ENCODE peak calls at places on chromosomes 7 and 10, in six cellular contexts. S, W, Q, L, J and H are unnamed samples.

GRCh38 chr10:92695679-92696605 is 6.2 kb downstream of the HHEX start:
- DNase-seq in S (peak; percentile 70), W (no peak), Q (peak; percentile 64), L (no peak), J (no peak), H (peak; percentile 62)

GRCh38 chr10:48683893-48684292 is 780 bp upstream of the WDFY4 start:
- DNase-seq in S (no peak), W (no peak), Q (no peak), L (peak; percentile 74), J (no peak), H (no peak)

GRCh38 chr10:11145498-11145855 is 127.8 kb downstream of the CELF2 start:
- DNase-seq in S (no peak), W (no peak), Q (peak; percentile 7), L (peak; percentile 81), J (no peak), H (no peak)

GRCh38 chr7:6637544-6638229 is 569 bp downstream of the ZNF316 start:
- DNase-seq in S (peak; percentile 8), W (peak; percentile 71), Q (peak; percentile 14), L (peak; percentile 82), J (no peak), H (peak; percentile 66)

GRCh38 chr10:29987471-29987870 is 71.9 kb downstream of the JCAD start:
- DNase-seq in S (peak; percentile 73), W (no peak), Q (peak; percentile 26), L (no peak), J (no peak), H (no peak)

GRCh38 chr7:99740573-99741437 is 5.8 kb upstream of the CYP3A7 start:
- DNase-seq in S (peak; percentile 42), W (no peak), Q (peak; percentile 29), L (no peak), J (no peak), H (no peak)

GRCh38 chr7:68321076-68321639 is 1277.1 kb upstream of the AUTS2 start:
- DNase-seq in S (no peak), W (no peak), Q (no peak), L (no peak), J (no peak), H (no peak)

GRCh38 chr7:105389090-105389650 is 449 bp upstream of the SRPK2 start:
- DNase-seq in S (peak; percentile 40), W (peak; percentile 57), Q (peak; percentile 60), L (peak; percentile 29), J (no peak), H (no peak)

GRCh38 chr7:47153571-47153970 is 428.3 kb downstream of the TNS3 start:
- DNase-seq in S (no peak), W (peak; percentile 84), Q (peak; percentile 39), L (no peak), J (no peak), H (peak; percentile 11)

GRCh38 chr7:75719626-75720025 is 19.1 kb downstream of the HIP1 start:
- DNase-seq in S (no peak), W (no peak), Q (no peak), L (no peak), J (no peak), H (no peak)

DNA sequence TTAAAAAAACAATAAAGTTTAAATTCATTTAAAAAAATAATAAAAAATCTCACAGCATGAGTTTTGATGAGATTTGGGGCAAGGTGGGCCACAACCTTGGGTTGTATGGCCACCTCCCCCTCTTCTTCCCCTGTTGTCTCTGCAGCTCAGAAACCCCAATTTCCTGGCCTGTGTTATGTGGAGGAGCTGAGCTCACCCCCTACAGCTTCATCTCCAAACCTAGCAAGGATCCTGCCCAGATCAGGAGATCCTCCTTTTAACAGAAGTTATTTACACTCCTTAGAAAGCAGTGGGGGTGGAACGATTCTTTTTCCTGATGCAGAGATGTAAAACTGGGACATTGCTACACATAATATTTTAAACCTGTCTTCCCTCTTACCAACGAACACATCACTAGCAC is 6.9 kb upstream of the SH2D4B start:
- DNase-seq in S (no peak), W (no peak), Q (no peak), L (no peak), J (no peak), H (no peak)
- TF ChIP-seq CTCF in S (no peak), W (no peak), Q (no peak), L (no peak), J (no peak), H (no peak)

GRCh38 chr7:28956608-28957063 is 1.5 kb downstream of the TRIL start:
- DNase-seq in S (peak; percentile 5), W (peak; percentile 91), Q (peak; percentile 31), L (no peak), J (no peak), H (peak; percentile 79)
- TF ChIP-seq CTCF in S (peak; percentile 37), W (peak; percentile 82), Q (peak; percentile 63), L (no peak), J (peak; percentile 76), H (peak; percentile 57)

GRCh38 chr10:60376221-60376620 is 13.5 kb downstream of the ANK3 start:
- DNase-seq in S (no peak), W (no peak), Q (no peak), L (no peak), J (no peak), H (no peak)

GRCh38 chr10:60376953-60377352 is 12.7 kb downstream of the ANK3 start:
- DNase-seq in S (no peak), W (no peak), Q (no peak), L (no peak), J (no peak), H (no peak)

GRCh38 chr10:60375293-60376004 is 14.2 kb downstream of the ANK3 start:
- DNase-seq in S (no peak), W (no peak), Q (no peak), L (no peak), J (no peak), H (no peak)

GRCh38 chr10:60369163-60369930 is 20.3 kb downstream of the ANK3 start:
- DNase-seq in S (no peak), W (no peak), Q (no peak), L (no peak), J (no peak), H (no peak)

GRCh38 chr10:60372436-60372835 is 17.2 kb downstream of the ANK3 start:
- DNase-seq in S (no peak), W (no peak), Q (no peak), L (no peak), J (no peak), H (no peak)
- TF ChIP-seq CTCF in S (no peak), W (no peak), Q (no peak), L (no peak), J (no peak), H (no peak)

GRCh38 chr7:157820796-157821195 is 484.0 kb downstream of the DNAJB6 start:
- DNase-seq in S (no peak), W (no peak), Q (no peak), L (no peak), J (no peak), H (no peak)
- TF ChIP-seq CTCF in S (no peak), W (no peak), Q (no peak), L (no peak), J (no peak), H (no peak)

DNA sequence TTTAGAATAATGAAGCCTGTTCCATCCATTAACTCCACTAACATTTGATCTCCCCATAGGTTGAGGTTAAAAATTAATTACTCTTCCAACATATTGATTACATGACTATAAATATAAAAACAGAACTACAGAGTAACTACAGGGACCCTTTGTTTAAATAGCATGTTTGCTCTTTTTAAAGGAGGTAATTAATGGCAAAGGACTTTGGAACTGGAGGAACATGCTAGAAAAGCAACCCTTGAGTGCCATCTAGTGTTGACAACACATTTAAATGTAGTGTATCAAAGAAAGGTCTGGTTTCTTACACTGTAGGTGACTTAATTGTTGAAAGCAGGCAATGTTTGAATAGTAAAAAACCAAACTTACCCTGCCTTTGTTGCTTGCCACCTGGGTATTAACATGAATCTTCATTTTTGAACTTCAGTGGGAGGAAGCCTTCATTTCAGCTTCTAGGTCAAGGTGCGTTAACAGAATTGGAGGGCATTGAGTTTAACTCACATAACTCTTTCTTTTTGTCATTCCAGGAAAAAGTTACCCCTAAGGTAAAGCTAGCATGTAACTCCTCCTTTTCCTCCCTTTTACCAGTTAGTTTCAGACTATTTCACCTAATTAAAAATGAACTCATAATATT is 52.6 kb upstream of the CAPZA2 start:
- DNase-seq in S (peak; percentile 77), W (peak; percentile 57), Q (peak; percentile 87), L (peak; percentile 68), J (no peak), H (peak; percentile 33)
- TF ChIP-seq CTCF in S (peak; percentile 79), W (peak; percentile 30), Q (peak; percentile 62), L (peak; percentile 45), J (peak; percentile 66), H (peak; percentile 74)

DNA sequence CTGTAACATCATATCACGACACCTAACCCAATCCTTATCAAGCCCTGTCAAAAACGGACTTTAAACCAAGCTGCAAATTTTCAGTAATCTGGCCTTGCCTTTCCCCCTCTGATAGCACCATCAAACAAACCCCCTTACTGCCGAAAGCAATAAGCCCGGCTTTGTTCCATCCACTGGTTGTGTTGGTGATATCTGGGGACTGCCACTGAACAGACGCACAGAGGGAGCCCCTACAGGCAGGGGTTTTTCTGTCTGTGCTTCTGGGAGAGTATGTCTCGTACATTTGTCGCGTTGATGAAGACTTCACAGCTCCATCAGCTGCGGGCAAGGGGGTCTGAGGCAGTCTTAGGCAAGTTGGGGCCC is 550 bp upstream of the PLAU start:
- DNase-seq in S (peak; percentile 43), W (peak; percentile 56), Q (no peak), L (no peak), J (no peak), H (no peak)
- TF ChIP-seq CTCF in S (no peak), W (no peak), Q (no peak), L (no peak), J (no peak), H (no peak)

DNA sequence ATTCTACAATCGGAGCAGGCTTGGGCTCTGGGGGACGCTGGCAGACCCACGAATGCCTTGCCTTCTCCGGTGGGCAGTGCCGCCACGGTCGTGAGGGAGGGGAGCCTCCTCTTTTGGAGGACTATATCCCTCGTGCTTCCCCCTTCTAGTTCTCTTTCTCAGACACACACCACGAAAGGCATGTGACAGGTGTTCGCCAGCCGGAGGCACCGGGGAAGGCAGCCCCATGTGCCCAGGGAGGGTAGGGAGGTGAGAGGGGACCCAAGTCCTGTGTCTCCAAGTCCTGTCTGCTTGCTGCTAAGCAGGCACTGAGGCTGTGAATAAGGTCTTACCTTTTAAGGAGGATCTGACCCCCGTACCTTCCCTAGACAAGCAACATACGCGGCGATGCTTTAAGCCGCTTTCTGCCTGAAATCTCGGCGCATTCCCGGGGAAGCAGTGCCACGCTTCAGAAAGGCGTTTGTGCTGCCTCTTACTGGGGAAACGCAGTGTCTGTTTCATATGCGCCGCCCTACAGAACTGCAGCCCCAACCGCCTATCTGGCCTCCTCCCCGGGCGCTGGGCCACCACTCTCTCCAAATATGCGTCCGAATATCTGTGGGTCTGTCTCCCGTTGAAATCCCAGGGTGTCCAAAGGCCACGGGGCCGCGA is 809 bp downstream of the PLXNA4 start:
- DNase-seq in S (peak; percentile 18), W (no peak), Q (peak; percentile 48), L (no peak), J (no peak), H (peak; percentile 53)
- TF ChIP-seq CTCF in S (no peak), W (no peak), Q (peak; percentile 21), L (no peak), J (no peak), H (no peak)